ENCODE peak calls at places on chromosomes 11 and 22, in eight cellular contexts. X, C, T, J, L, S, F and E are unnamed samples.

GRCh38 chr11:86606849-86607481 is 65.5 kb downstream of the ME3 start:
- DNase-seq in X (no peak), C (no peak), J (peak; percentile 40), F (peak; percentile 54), S (no peak), L (peak; percentile 49), T (no peak), E (no peak)

GRCh38 chr11:60251485-60252207 is 8.7 kb upstream of the MS4A4E start:
- DNase-seq in J (peak; percentile 6), T (no peak), S (no peak), F (no peak), C (no peak), X (no peak), L (peak; percentile 33), E (no peak)

GRCh38 chr11:68632802-68633201 is 51.5 kb upstream of the GAL start:
- DNase-seq in T (peak; percentile 64), X (no peak), F (peak; percentile 61), S (peak; percentile 83), J (peak; percentile 28), L (peak; percentile 79), C (no peak), E (peak; percentile 63)

GRCh38 chr11:120400564-120401364 is 64.6 kb downstream of the ARHGEF12 start:
- DNase-seq in C (no peak), L (peak; percentile 97), T (peak; percentile 23), J (peak; percentile 94), F (peak; percentile 99), X (no peak), S (no peak), E (no peak)

GRCh38 chr11:131025020-131025419 is 108.7 kb upstream of the SNX19 start:
- DNase-seq in J (peak; percentile 56), X (no peak), T (no peak), C (no peak), L (peak; percentile 63), F (peak; percentile 64), S (peak; percentile 22), E (no peak)

GRCh38 chr11:94281321-94281720 is 23.1 kb upstream of the IZUMO1R start:
- DNase-seq in C (no peak), S (no peak), F (no peak), T (no peak), X (no peak), J (no peak), L (no peak), E (no peak)

GRCh38 chr11:102312656-102313055 is 4.6 kb upstream of the BIRC3 start:
- DNase-seq in X (no peak), F (no peak), T (no peak), J (peak; percentile 21), C (no peak), S (no peak), L (peak; percentile 34), E (no peak)

GRCh38 chr11:8593455-8593854 is 573 bp downstream of the STK33 start:
- DNase-seq in C (no peak), X (no peak), T (no peak), L (no peak), J (no peak), S (no peak), F (no peak), E (no peak)

GRCh38 chr11:71272161-71272560 is 19.8 kb upstream of the SHANK2 start:
- DNase-seq in J (no peak), X (no peak), L (no peak), C (no peak), S (no peak), T (no peak), F (no peak), E (no peak)

GRCh38 chr11:108508653-108509593 is 10.7 kb upstream of the POGLUT3 start:
- DNase-seq in T (no peak), F (no peak), X (no peak), L (no peak), S (no peak), J (no peak), C (no peak), E (no peak)

GRCh38 chr22:30310881-30311771 is 15.6 kb downstream of the TBC1D10A start:
- DNase-seq in C (peak; percentile 89), J (peak; percentile 84), T (peak; percentile 80), F (peak; percentile 78), X (peak; percentile 63), L (peak; percentile 72), S (no peak), E (no peak)

GRCh38 chr11:115653076-115653475 is 148.9 kb upstream of the CADM1 start:
- DNase-seq in L (no peak), X (no peak), S (no peak), J (no peak), T (no peak), F (peak; percentile 80), C (no peak), E (no peak)

GRCh38 chr11:9700105-9700801 is 36.4 kb downstream of the SWAP70 start:
- DNase-seq in J (no peak), S (no peak), C (no peak), T (no peak), F (no peak), L (no peak), X (no peak), E (no peak)

GRCh38 chr11:27215471-27216267 is 147.3 kb downstream of the CCDC34 start:
- DNase-seq in F (peak; percentile 72), S (peak; percentile 29), X (no peak), J (no peak), T (no peak), C (peak; percentile 83), L (peak; percentile 44), E (no peak)

GRCh38 chr11:28757725-28758515 is 649.7 kb downstream of the METTL15 start:
- DNase-seq in L (peak; percentile 88), C (no peak), X (no peak), S (no peak), T (no peak), F (peak; percentile 95), J (peak; percentile 86), E (no peak)

GRCh38 chr11:71326328-71326940 is 74.1 kb upstream of the SHANK2 start:
- DNase-seq in L (no peak), S (no peak), F (no peak), T (no peak), C (peak; percentile 38), X (no peak), J (no peak), E (no peak)

GRCh38 chr11:104164028-104164520 is at the start of gene PDGFD:
- DNase-seq in L (peak; percentile 84), F (peak; percentile 79), C (peak; percentile 83), T (peak; percentile 22), S (peak; percentile 80), X (peak; percentile 2), J (peak; percentile 66), E (peak; percentile 67)
- TF ChIP-seq CTCF in L (peak; percentile 41), F (peak; percentile 15), C (no peak), T (no peak), S (peak; percentile 49), X (peak; percentile 61), J (peak; percentile 31), E (peak; percentile 23)

GRCh38 chr11:2012440-2012839 is 14.8 kb upstream of the H19 start:
- DNase-seq in X (no peak), F (no peak), C (no peak), T (no peak), L (no peak), J (no peak), S (no peak), E (no peak)
- TF ChIP-seq CTCF in X (no peak), F (no peak), C (no peak), T (no peak), L (no peak), J (no peak), S (no peak), E (no peak)

DNA sequence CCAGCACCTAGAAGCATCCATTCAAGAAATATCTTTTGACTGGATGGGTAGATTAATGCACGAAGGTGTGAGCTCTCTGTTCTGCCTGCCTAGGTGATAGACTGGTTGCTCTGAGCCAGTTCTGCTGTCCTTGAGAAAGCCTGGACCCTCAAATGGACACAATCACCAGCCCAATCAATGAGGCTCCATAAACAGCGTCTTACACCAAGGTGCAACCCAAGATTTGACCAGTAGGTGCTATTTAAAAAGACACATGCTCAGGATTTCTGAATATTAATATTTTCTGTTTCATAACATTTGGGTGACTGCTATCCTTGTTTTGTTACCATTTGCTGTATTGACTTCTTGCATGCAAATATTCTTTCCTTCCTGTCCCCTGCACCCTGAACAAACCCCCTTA is 39.0 kb downstream of the PAMR1 start:
- DNase-seq in X (no peak), F (no peak), T (no peak), J (no peak), C (no peak), S (no peak), L (no peak), E (no peak)
- TF ChIP-seq CTCF in X (peak; percentile 7), F (no peak), T (no peak), J (no peak), C (no peak), S (no peak), L (peak; percentile 3), E (no peak)

DNA sequence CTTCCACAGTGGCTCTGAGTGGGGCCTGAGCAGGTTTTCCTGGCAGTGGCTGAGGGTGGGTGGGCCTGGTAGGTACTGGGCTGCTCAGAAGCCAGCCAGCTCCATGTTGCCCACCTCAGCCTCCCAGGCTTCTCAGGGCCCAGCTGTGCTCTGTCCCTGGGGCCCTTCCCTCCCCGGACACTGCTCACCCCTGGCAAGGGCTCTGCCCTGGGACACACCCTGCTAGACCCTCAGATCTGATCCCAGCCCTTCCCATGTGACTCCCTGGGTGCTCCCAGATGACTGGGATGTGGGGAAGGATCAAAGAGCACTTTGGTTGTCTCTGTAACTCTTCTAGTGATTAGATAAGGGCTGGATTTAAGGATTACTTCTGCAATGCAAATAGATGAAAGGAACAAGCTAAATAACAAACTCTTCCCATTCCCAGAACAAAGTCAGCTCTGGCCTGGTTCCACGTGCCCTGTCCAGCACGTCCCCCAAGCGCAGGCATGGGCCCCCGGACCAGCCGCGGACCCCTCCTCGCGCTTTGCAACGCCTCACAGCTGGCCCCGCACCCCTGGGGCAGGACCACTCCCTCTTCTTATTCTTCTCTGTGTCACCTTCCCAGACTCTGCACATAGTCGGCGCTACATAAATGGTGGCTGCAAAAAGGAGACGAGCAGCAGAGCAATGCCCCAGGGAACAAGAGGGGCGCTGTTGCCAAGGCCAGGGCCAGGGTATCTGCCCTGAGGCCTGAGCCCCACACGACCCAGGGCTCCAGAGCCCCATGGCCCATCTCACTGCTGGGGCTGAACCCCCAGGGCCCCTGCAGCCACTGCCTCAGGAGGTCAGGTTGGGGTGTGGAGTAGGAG is 5.7 kb upstream of the KRTAP5-6 start:
- DNase-seq in J (no peak), L (no peak), C (no peak), X (no peak), S (no peak), T (no peak), F (no peak), E (no peak)
- TF ChIP-seq CTCF in J (no peak), L (no peak), C (no peak), X (no peak), S (no peak), T (no peak), F (no peak), E (no peak)

DNA sequence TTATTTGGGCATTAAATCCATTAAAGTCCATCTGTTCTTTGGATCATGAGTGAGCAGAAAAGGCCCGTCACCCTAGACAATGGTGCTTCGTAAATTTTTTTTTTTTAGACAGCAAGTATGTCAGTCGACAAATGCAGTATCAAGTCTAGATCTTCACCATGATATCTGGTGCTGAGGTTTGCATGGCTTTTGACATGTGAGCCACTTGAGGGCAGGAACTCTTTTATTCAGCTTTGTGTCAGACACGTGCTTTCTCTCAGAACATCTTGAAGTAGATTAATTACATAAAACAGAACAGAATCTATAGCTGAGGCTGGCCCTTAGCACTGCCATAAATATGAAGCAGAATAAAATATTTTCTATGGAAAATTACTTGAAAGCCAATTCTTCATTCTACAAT is 62.9 kb upstream of the CARD18 start:
- DNase-seq in S (no peak), F (no peak), L (no peak), X (no peak), T (no peak), J (no peak), C (no peak), E (no peak)
- TF ChIP-seq CTCF in S (no peak), F (no peak), L (no peak), X (no peak), T (no peak), J (no peak), C (no peak), E (no peak)